ENCODE peak calls at places on chromosome 15, in eight cellular contexts. One of them, this sample, is unnamed.

GRCh38 chr15:77719450-77719849 is 86.7 kb upstream of the LINGO1 start:
- DNase-seq in HCEC 1CT: no peak
- DNase-seq in MCF 10A: no peak
- DNase-seq in EL: no peak
- DNase-seq in RWPE2: no peak
- DNase-seq in DMS 273 treated with DMSO at 0.1 percent for 48 hours: no peak
- DNase-seq in GM04504: no peak
- DNase-seq in T-helper 2 cell: no peak
- DNase-seq in this sample: no peak

GRCh38 chr15:55909036-55909811 is 84.2 kb downstream of the NEDD4 start:
- DNase-seq in EL: peak; percentile 88
- DNase-seq in RWPE2: no peak
- DNase-seq in MCF 10A: peak; percentile 75
- DNase-seq in HCEC 1CT: peak; percentile 75
- DNase-seq in GM04504: peak; percentile 51
- DNase-seq in T-helper 2 cell: no peak
- DNase-seq in DMS 273 treated with DMSO at 0.1 percent for 48 hours: no peak
- DNase-seq in this sample: peak; percentile 70

GRCh38 chr15:100671858-100672543 is 69.6 kb downstream of the ASB7 start:
- DNase-seq in RWPE2: no peak
- DNase-seq in MCF 10A: no peak
- DNase-seq in DMS 273 treated with DMSO at 0.1 percent for 48 hours: no peak
- DNase-seq in EL: peak; percentile 67
- DNase-seq in GM04504: no peak
- DNase-seq in HCEC 1CT: no peak
- DNase-seq in T-helper 2 cell: no peak
- DNase-seq in this sample: peak; percentile 29

GRCh38 chr15:59685737-59686297 is 3.3 kb downstream of the BNIP2 start:
- DNase-seq in HCEC 1CT: peak; percentile 56
- DNase-seq in GM04504: no peak
- DNase-seq in T-helper 2 cell: no peak
- DNase-seq in RWPE2: no peak
- DNase-seq in MCF 10A: no peak
- DNase-seq in EL: peak; percentile 8
- DNase-seq in DMS 273 treated with DMSO at 0.1 percent for 48 hours: no peak
- DNase-seq in this sample: peak; percentile 25

GRCh38 chr15:53910236-53910849 is 67.9 kb upstream of the UNC13C start:
- DNase-seq in EL: no peak
- DNase-seq in RWPE2: peak; percentile 86
- DNase-seq in MCF 10A: peak; percentile 83
- DNase-seq in DMS 273 treated with DMSO at 0.1 percent for 48 hours: no peak
- DNase-seq in T-helper 2 cell: no peak
- DNase-seq in GM04504: no peak
- DNase-seq in HCEC 1CT: no peak
- DNase-seq in this sample: no peak

GRCh38 chr15:67916051-67916374 is 76.2 kb upstream of the RNU6-1 start:
- DNase-seq in T-helper 2 cell: no peak
- DNase-seq in RWPE2: no peak
- DNase-seq in DMS 273 treated with DMSO at 0.1 percent for 48 hours: no peak
- DNase-seq in HCEC 1CT: no peak
- DNase-seq in GM04504: no peak
- DNase-seq in MCF 10A: no peak
- DNase-seq in EL: no peak
- DNase-seq in this sample: no peak

GRCh38 chr15:31482122-31482922 is 155.7 kb downstream of the KLF13 start:
- DNase-seq in HCEC 1CT: no peak
- DNase-seq in T-helper 2 cell: no peak
- DNase-seq in DMS 273 treated with DMSO at 0.1 percent for 48 hours: no peak
- DNase-seq in EL: no peak
- DNase-seq in MCF 10A: no peak
- DNase-seq in GM04504: no peak
- DNase-seq in RWPE2: peak; percentile 69
- DNase-seq in this sample: no peak

GRCh38 chr15:90031231-90031791 is 30.2 kb downstream of the ZNF710 start:
- DNase-seq in MCF 10A: peak; percentile 23
- DNase-seq in DMS 273 treated with DMSO at 0.1 percent for 48 hours: no peak
- DNase-seq in EL: peak; percentile 79
- DNase-seq in RWPE2: peak; percentile 55
- DNase-seq in HCEC 1CT: no peak
- DNase-seq in GM04504: peak; percentile 50
- DNase-seq in T-helper 2 cell: no peak
- DNase-seq in this sample: peak; percentile 58

This sample was measured in AG08395.